ENCODE peak calls at places on chromosomes 6 and 20, in nine cellular contexts. M is SJSA1; P is GM06990; Y is body of pancreas; R is tibial nerve; F is SK-N-SH; W is Panc1; B is mesenchymal stem cell; H is naive thymus-derived CD4-positive, alpha-beta T cell. D is an unnamed sample.

GRCh38 chr20:20849126-20849525 is 136.7 kb upstream of the RALGAPA2 start:
- DNase-seq in M (no peak), P (no peak), Y (no peak), R (no peak), F (no peak), W (no peak), B (no peak), H (no peak), D (no peak)

GRCh38 chr20:25487306-25487705 is 79.8 kb downstream of the GINS1 start:
- DNase-seq in M (no peak), P (no peak), Y (no peak), R (no peak), F (no peak), W (no peak), B (no peak), H (no peak), D (no peak)

GRCh38 chr6:32622545-32623401 is 14.4 kb upstream of the HLA-DQA1 start:
- DNase-seq in M (peak), P (peak), Y (no peak), R (no peak), F (peak), W (no peak), B (peak), H (peak), D (peak)

GRCh38 chr20:11076434-11076833 is 402.6 kb upstream of the JAG1 start:
- DNase-seq in M (no peak), P (no peak), Y (no peak), R (no peak), F (peak), W (no peak), B (no peak), H (no peak), D (no peak)

GRCh38 chr6:170292778-170293164 is 1.9 kb upstream of the DLL1 start:
- DNase-seq in M (no peak), P (no peak), Y (no peak), R (no peak), F (peak), W (no peak), B (no peak), H (no peak), D (peak)

GRCh38 chr20:38242848-38243449 is 17.6 kb downstream of the KIAA1755 start:
- DNase-seq in M (no peak), P (no peak), Y (no peak), R (no peak), F (peak), W (no peak), B (no peak), H (no peak), D (no peak)

GRCh38 chr20:50728981-50729874 is 2.2 kb upstream of the PARD6B start:
- DNase-seq in M (peak), P (no peak), Y (peak), R (no peak), F (no peak), W (no peak), B (peak), H (peak), D (no peak)

GRCh38 chr6:130421567-130421966 is 55.8 kb downstream of the TMEM200A start:
- DNase-seq in M (peak), P (no peak), Y (no peak), R (no peak), F (no peak), W (no peak), B (peak), H (no peak), D (no peak)

GRCh38 chr6:79384845-79385244 is 150.4 kb upstream of the HMGN3 start:
- DNase-seq in M (no peak), P (no peak), Y (no peak), R (no peak), F (no peak), W (no peak), B (no peak), H (no peak), D (no peak)

GRCh38 chr20:45036044-45036755 is 64.7 kb downstream of the KCNS1 start:
- DNase-seq in M (peak), P (no peak), Y (no peak), R (no peak), F (no peak), W (no peak), B (peak), H (no peak), D (no peak)

GRCh38 chr20:57422254-57422653 is 31.1 kb downstream of the RBM38 start:
- DNase-seq in M (no peak), P (no peak), Y (no peak), R (no peak), F (no peak), W (no peak), B (no peak), H (no peak), D (no peak)

GRCh38 chr6:128739112-128739511 is 143.8 kb upstream of the LAMA2 start:
- DNase-seq in M (no peak), P (no peak), Y (no peak), R (no peak), F (no peak), W (no peak), B (no peak), H (no peak), D (no peak)

GRCh38 chr6:96116674-96117073 is 100.9 kb downstream of the FUT9 start:
- DNase-seq in M (no peak), P (no peak), Y (no peak), R (no peak), F (no peak), W (no peak), B (no peak), H (no peak), D (peak)

GRCh38 chr6:165729307-165729936 is 66.4 kb upstream of the PDE10A start:
- DNase-seq in M (no peak), P (no peak), Y (peak), R (no peak), F (peak), W (peak), B (peak), H (peak), D (no peak)

GRCh38 chr20:62368629-62369507 is 1.8 kb upstream of the LAMA5 start:
- DNase-seq in M (peak), P (no peak), Y (peak), R (no peak), F (peak), W (no peak), B (peak), H (no peak), D (no peak)

GRCh38 chr20:57655812-57656161 is 35.6 kb upstream of the ZBP1 start:
- DNase-seq in M (no peak), P (no peak), Y (no peak), R (no peak), F (peak), W (no peak), B (no peak), H (peak), D (no peak)

GRCh38 chr20:57653910-57654309 is 33.7 kb upstream of the ZBP1 start:
- DNase-seq in M (no peak), P (no peak), Y (no peak), R (no peak), F (peak), W (no peak), B (no peak), H (no peak), D (no peak)

GRCh38 chr20:3323398-3323797 is 84.1 kb downstream of the DNAAF9 start:
- DNase-seq in M (no peak), P (no peak), Y (no peak), R (no peak), F (no peak), W (no peak), B (no peak), H (no peak), D (no peak)

GRCh38 chr20:14925286-14925685 is 587.9 kb upstream of the FLRT3 start:
- DNase-seq in M (no peak), P (no peak), Y (no peak), R (no peak), F (no peak), W (no peak), B (peak), H (no peak), D (no peak)

GRCh38 chr20:47973519-47974233 is 188.4 kb upstream of the SULF2 start:
- DNase-seq in M (no peak), P (peak), Y (peak), R (no peak), F (no peak), W (no peak), B (no peak), H (no peak), D (no peak)

GRCh38 chr6:110053395-110054240 is 75.5 kb downstream of the GPR6 start:
- DNase-seq in M (peak), P (no peak), Y (peak), R (no peak), F (peak), W (peak), B (peak), H (no peak), D (peak)

GRCh38 chr6:53986721-53987526 is 124.3 kb upstream of the MLIP start:
- DNase-seq in M (no peak), P (no peak), Y (no peak), R (no peak), F (peak), W (no peak), B (peak), H (no peak), D (no peak)

GRCh38 chr6:36897629-36898028 is 11.9 kb downstream of the C6orf89 start:
- DNase-seq in M (no peak), P (no peak), Y (no peak), R (no peak), F (peak), W (no peak), B (no peak), H (no peak), D (peak)

GRCh38 chr6:31952140-31952805 is 6.4 kb downstream of the CFB start:
- DNase-seq in M (peak), P (no peak), Y (peak), R (peak), F (peak), W (no peak), B (peak), H (peak), D (no peak)

GRCh38 chr6:116287668-116288282 is 8.0 kb upstream of the TSPYL1 start:
- DNase-seq in M (peak), P (no peak), Y (no peak), R (no peak), F (peak), W (peak), B (peak), H (no peak), D (no peak)

GRCh38 chr20:5831539-5832237 is 81.5 kb downstream of the SHLD1 start:
- DNase-seq in M (no peak), P (no peak), Y (no peak), R (no peak), F (no peak), W (no peak), B (no peak), H (no peak), D (no peak)

GRCh38 chr6:65701325-65701724 is 5.7 kb downstream of the EYS start:
- DNase-seq in M (no peak), P (no peak), Y (no peak), R (no peak), F (no peak), W (no peak), B (no peak), H (no peak), D (no peak)

GRCh38 chr20:44955270-44955669 is 4.9 kb downstream of the TOMM34 start:
- DNase-seq in M (no peak), P (no peak), Y (no peak), R (no peak), F (no peak), W (no peak), B (no peak), H (no peak), D (no peak)

GRCh38 chr6:52103661-52104060 is 16.2 kb upstream of the PKHD1 start:
- DNase-seq in M (no peak), P (no peak), Y (no peak), R (no peak), F (no peak), W (no peak), B (no peak), H (no peak), D (no peak)

GRCh38 chr6:108277831-108278230 is 17.0 kb upstream of the SNX3 start:
- DNase-seq in M (no peak), P (no peak), Y (no peak), R (no peak), F (no peak), W (no peak), B (no peak), H (no peak), D (no peak)

GRCh38 chr6:74130641-74131040 is 434.6 kb downstream of the CD109 start:
- DNase-seq in M (no peak), P (no peak), Y (no peak), R (no peak), F (no peak), W (no peak), B (no peak), H (no peak), D (no peak)

GRCh38 chr6:27894839-27895762 is 17.1 kb downstream of the OR2B2 start:
- DNase-seq in M (peak), P (peak), Y (peak), R (no peak), F (peak), W (peak), B (peak), H (peak), D (peak)

GRCh38 chr6:137036566-137037300 is 8.0 kb downstream of the IL20RA start:
- DNase-seq in M (no peak), P (no peak), Y (no peak), R (no peak), F (no peak), W (no peak), B (peak), H (no peak), D (no peak)

GRCh38 chr6:166786704-166787293 is 159.7 kb upstream of the RPS6KA2 start:
- DNase-seq in M (peak), P (no peak), Y (no peak), R (no peak), F (peak), W (peak), B (peak), H (no peak), D (peak)

GRCh38 chr6:24667378-24667803 is 514 bp downstream of the ACOT13 start:
- DNase-seq in M (no peak), P (no peak), Y (no peak), R (no peak), F (peak), W (no peak), B (no peak), H (no peak), D (no peak)

GRCh38 chr6:39053854-39054576 is 5.4 kb downstream of the GLP1R start:
- DNase-seq in M (no peak), P (no peak), Y (no peak), R (no peak), F (no peak), W (no peak), B (no peak), H (no peak), D (no peak)

GRCh38 chr6:34207695-34208443 is 28.8 kb upstream of the HMGA1 start:
- DNase-seq in M (no peak), P (no peak), Y (no peak), R (no peak), F (no peak), W (no peak), B (no peak), H (peak), D (peak)

GRCh38 chr6:125198285-125199009 is 44.9 kb downstream of the TPD52L1 start:
- DNase-seq in M (no peak), P (no peak), Y (no peak), R (no peak), F (no peak), W (no peak), B (no peak), H (no peak), D (no peak)
- H3K4me3 ChIP-seq in M (no peak), P (no peak), Y (no peak), R (no peak), F (no peak), W (no peak), B (no peak), H (no peak), D (no peak)

GRCh38 chr6:16765235-16765634 is 4.0 kb upstream of the ATXN1 start:
- DNase-seq in M (no peak), P (no peak), Y (no peak), R (no peak), F (no peak), W (no peak), B (no peak), H (no peak), D (no peak)
- H3K4me3 ChIP-seq in M (no peak), P (no peak), Y (no peak), R (no peak), F (no peak), W (no peak), B (no peak), H (no peak), D (peak)

GRCh38 chr6:147508871-147509608 is 550 bp downstream of the SAMD5 start:
- DNase-seq in M (peak), P (peak), Y (no peak), R (no peak), F (peak), W (no peak), B (no peak), H (no peak), D (no peak)
- H3K4me3 ChIP-seq in M (peak), P (no peak), Y (peak), R (peak), F (peak), W (peak), B (peak), H (no peak), D (no peak)

DNA sequence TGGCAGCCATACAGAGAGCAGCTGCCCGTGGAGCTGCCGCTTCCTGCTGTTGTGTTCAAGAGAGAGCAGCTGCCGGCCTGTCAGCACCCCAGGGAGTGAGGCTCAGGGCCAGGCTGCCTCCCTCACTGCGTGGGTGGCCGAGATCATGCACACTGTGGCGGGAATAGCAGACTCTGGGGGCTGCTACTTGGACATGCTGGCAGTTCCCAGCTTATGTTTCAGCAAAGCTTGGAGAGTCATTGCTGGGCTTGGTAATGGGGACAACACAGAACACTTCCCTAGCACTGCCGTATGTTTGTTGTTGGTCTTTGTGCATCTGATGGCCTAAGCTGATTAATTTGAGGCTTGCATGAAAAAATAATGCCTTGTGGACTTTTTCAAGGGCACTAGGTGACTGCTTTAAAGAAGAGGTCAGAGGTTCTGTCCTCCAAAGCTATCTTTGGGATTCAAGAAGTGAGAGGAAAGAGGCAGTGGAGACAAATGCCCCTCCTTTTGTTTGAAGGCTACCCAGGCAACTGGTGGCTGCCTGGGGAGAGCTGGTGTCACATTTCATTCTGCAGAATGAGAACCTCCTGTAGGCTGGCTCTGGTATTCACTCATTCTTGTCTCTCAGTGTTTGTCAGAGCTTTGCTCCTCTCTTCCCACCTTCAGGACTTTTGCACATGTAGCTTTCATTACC is 18.8 kb downstream of the MRAP2 start:
- DNase-seq in M (peak), P (no peak), Y (peak), R (peak), F (peak), W (no peak), B (no peak), H (no peak), D (no peak)
- H3K4me3 ChIP-seq in M (no peak), P (no peak), Y (no peak), R (no peak), F (no peak), W (no peak), B (peak), H (no peak), D (no peak)

D was measured in CD4-positive, CD25-positive, alpha-beta regulatory T cell.